ENCODE peak calls at places on chromosomes 1 and 21, in five cellular contexts. O is retinal pigment epithelial cell; P is CD8-positive, alpha-beta T cell; I is IMR-90; Q is PC-3. V is an unnamed sample.

GRCh38 chr1:30360281-30360680 is 363.1 kb downstream of the MATN1 start:
- DNase-seq in O (no peak), P (no peak), I (no peak), Q (no peak), V (no peak)

GRCh38 chr1:218886472-218886871 is 287.2 kb upstream of the LYPLAL1 start:
- DNase-seq in Q (peak; percentile 84), I (peak; percentile 47), O (no peak), P (no peak), V (no peak)

GRCh38 chr1:7975212-7975865 is 13.8 kb downstream of the PARK7 start:
- DNase-seq in O (peak; percentile 38), P (no peak), I (peak; percentile 75), Q (peak; percentile 91), V (no peak)

GRCh38 chr1:54200519-54200997 is 591 bp downstream of the MRPL37 start:
- DNase-seq in O (no peak), P (no peak), I (peak; percentile 6), Q (no peak), V (no peak)

GRCh38 chr1:160052943-160053342 is 17.0 kb downstream of the KCNJ10 start:
- DNase-seq in P (no peak), I (no peak), O (no peak), Q (no peak), V (no peak)

GRCh38 chr1:61853545-61853944 is 111.3 kb downstream of the PATJ start:
- DNase-seq in O (peak; percentile 58), P (no peak), I (peak; percentile 22), Q (peak; percentile 29), V (no peak)

GRCh38 chr1:208178091-208178529 is 66.1 kb downstream of the PLXNA2 start:
- DNase-seq in Q (peak; percentile 85), P (no peak), O (no peak), I (no peak), V (no peak)

GRCh38 chr1:184416476-184416875 is 29.6 kb downstream of the C1orf21 start:
- DNase-seq in I (peak; percentile 10), O (no peak), Q (peak; percentile 64), P (no peak), V (no peak)

GRCh38 chr21:26811031-26811430 is 34.2 kb downstream of the ADAMTS1 start:
- DNase-seq in I (peak; percentile 82), O (no peak), P (no peak), Q (no peak), V (no peak)

DNA sequence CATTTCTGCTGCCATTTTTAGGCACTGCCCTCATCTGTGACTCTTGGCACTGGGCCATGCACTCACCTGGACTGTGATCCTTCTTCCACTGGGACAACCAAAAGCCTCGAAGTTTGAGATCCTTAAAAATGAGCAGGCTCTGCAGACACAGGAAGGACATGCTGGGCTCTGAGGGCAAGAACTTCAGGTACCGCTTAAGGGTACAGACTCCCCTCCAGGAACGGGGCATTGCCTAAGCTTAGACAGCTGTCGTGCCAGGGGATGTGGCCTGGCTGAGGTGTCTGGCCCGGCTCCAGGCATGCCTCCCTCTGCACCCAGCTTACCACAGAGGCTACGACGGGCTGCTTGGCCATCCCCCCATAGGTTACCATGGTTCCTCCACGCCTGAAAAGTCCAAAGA is 14.2 kb upstream of the SRSF4 start:
- DNase-seq in Q (no peak), I (no peak), P (no peak), O (no peak), V (no peak)
- H3K4me3 ChIP-seq in Q (no peak overlapping the region), I (no peak overlapping the region), P (no peak overlapping the region), O (no peak overlapping the region), V (no peak overlapping the region)

DNA sequence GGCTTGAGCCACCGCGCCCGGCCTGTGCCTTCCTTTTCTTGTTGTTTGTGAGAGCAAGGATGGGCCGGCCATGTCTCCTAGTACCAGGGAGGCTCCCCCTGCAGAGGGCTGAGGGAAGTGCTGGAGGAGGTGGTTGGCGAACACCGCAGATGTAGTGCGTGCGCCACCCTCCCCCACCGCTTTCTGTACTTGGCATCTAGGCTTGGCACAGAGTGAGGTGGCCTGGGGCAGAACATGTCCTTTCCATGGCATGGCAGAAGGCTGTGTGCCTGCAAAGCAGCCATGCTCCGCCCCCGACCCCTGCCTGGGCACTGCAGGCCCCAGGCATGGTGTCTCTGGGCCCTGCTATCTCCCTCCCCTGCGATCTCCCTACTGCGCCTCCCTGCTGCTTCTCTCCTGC is 30.7 kb downstream of the ALPL start:
- DNase-seq in Q (peak; percentile 57), O (no peak), P (no peak), I (no peak), V (no peak)
- TF ChIP-seq CTCF in Q (peak; percentile 55), O (peak; percentile 54), P (no peak), I (peak; percentile 30), V (peak; percentile 17)

GRCh38 chr21:36994501-36995189 is 11.9 kb upstream of the RIPPLY3 start:
- DNase-seq in P (peak; percentile 21), Q (no peak), O (no peak), I (no peak), V (no peak)
- H3K4me3 ChIP-seq in P (no peak overlapping the region), Q (no peak overlapping the region), O (peak overlapping the region; percentile 33), I (no peak overlapping the region), V (peak overlapping the region; percentile 27)

GRCh38 chr1:33372162-33372561 is 51.3 kb upstream of the A3GALT2 start:
- DNase-seq in O (no peak), Q (no peak), P (no peak), I (no peak), V (no peak)

GRCh38 chr1:33369764-33370163 is 48.9 kb upstream of the A3GALT2 start:
- DNase-seq in O (no peak), Q (no peak), P (no peak), I (no peak), V (no peak)

GRCh38 chr1:33370286-33370685 is 49.4 kb upstream of the A3GALT2 start:
- DNase-seq in O (no peak), P (no peak), Q (no peak), I (peak; percentile 77), V (no peak)

GRCh38 chr1:33371334-33371733 is 50.4 kb upstream of the A3GALT2 start:
- DNase-seq in I (no peak), O (no peak), Q (no peak), P (no peak), V (no peak)

DNA sequence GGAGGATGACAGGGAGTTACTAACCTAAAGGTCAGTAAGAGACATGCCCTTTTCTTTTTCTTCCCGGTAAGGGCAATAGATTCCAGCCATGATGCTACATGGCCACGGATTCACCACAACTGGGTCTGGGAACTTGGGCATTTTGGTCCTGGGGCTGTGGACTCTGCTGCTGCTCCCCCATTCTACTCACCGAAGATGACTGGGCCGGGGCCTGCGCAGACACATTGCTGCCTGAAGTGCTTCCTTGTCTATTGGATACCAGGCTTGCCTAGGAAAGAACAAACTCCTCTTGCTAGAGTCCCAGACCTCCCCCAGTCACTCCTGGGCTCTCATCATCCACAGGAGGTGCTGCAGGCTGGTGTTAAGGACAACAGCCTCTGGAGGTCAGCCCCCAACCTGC is 49.9 kb upstream of the A3GALT2 start:
- DNase-seq in Q (no peak), O (no peak), P (no peak), I (no peak), V (no peak)
- TF ChIP-seq CTCF in Q (no peak), O (no peak), P (no peak), I (no peak), V (no peak)

GRCh38 chr21:43867332-43867703 is 2.3 kb downstream of the AGPAT3 start:
- DNase-seq in O (no peak), Q (no peak), P (no peak), I (no peak), V (no peak)
- H3K4me3 ChIP-seq in O (no peak overlapping the region), Q (peak overlapping the region; percentile 87), P (no peak overlapping the region), I (no peak overlapping the region), V (no peak overlapping the region)

GRCh38 chr1:41649445-41650175 is 165.1 kb upstream of the EDN2 start:
- DNase-seq in O (no peak), Q (no peak), P (no peak), I (no peak), V (no peak)
- TF ChIP-seq CTCF in O (no peak), Q (no peak), P (no peak), I (no peak), V (no peak)

DNA sequence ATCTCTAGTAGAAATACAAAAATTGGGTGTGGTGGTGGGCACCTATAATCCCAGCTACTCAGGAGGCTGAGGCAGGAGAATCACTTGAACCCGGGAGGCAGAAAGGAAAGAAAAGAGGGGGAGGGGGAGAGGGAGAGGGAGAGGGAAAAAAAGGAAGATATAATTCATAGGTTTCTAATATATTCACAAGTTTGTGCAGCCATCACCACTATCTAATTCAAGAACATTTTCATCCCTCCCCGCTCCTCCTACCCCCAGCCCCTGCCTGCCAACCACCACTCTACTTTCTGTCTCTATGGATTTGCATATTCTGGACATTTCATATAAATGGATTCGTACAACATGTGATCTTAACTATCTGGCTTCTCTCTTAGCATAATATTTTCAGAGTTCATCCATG is 133.1 kb upstream of the KIAA1614 start:
- DNase-seq in I (no peak), P (no peak), O (no peak), Q (no peak), V (no peak)
- H3K4me3 ChIP-seq in I (no peak overlapping the region), P (no peak overlapping the region), O (no peak overlapping the region), Q (no peak overlapping the region), V (no peak overlapping the region)

GRCh38 chr1:225242611-225243010 is 185.2 kb downstream of the LBR start:
- DNase-seq in Q (no peak), P (no peak), I (no peak), O (no peak), V (no peak)
- TF ChIP-seq CTCF in Q (no peak), P (no peak), I (no peak), O (no peak), V (no peak)

V was measured in kidney epithelial cell.